ENCODE peak calls at places on chromosomes 6 and 20, in five cellular contexts. J is RWPE1, T is Right ventricle myocardium superior, F is sciatic nerve, W is breast epithelium. G is an unnamed sample.

GRCh38 chr6:156870926-156871539 is 93.9 kb downstream of the ARID1B start:
- DNase-seq in J (no peak), T (no peak), F (no peak), W (no peak), G (no peak)

GRCh38 chr20:58706150-58706892 is 13.7 kb downstream of the NPEPL1 start:
- DNase-seq in J (no peak), T (peak), F (peak), W (peak), G (no peak)

GRCh38 chr20:62117658-62118057 is 4.6 kb upstream of the LSM14B start:
- DNase-seq in J (no peak), T (peak), F (no peak), W (no peak), G (no peak)

GRCh38 chr6:139655783-139656705 is 281.6 kb upstream of the CITED2 start:
- DNase-seq in J (peak), T (no peak), F (no peak), W (no peak), G (peak)

GRCh38 chr20:49132995-49133451 is 55.1 kb downstream of the STAU1 start:
- DNase-seq in J (peak), T (no peak), F (no peak), W (no peak), G (no peak)

GRCh38 chr6:7505196-7505699 is 36.2 kb upstream of the DSP start:
- DNase-seq in J (peak), T (no peak), F (no peak), W (peak), G (peak)

GRCh38 chr6:154805288-154805911 is 72.2 kb downstream of the SCAF8 start:
- DNase-seq in J (peak), T (no peak), F (no peak), W (no peak), G (no peak)

GRCh38 chr20:44180814-44181213 is 6.2 kb downstream of the JPH2 start:
- DNase-seq in J (no peak), T (peak), F (no peak), W (no peak), G (peak)

GRCh38 chr20:10987651-10988383 is 314.0 kb upstream of the JAG1 start:
- DNase-seq in J (peak), T (no peak), F (no peak), W (no peak), G (no peak)

GRCh38 chr6:14258117-14258516 is 140.5 kb downstream of the CD83 start:
- DNase-seq in J (no peak), T (no peak), F (no peak), W (no peak), G (no peak)